ENCODE peak calls at places on chromosomes 4 and X, in five cellular contexts. S, P, A, F and H are unnamed samples.

GRCh38 chrX:22194207-22194606 is 78.5 kb upstream of the CBLL2 start:
- DNase-seq in S (no peak), P (no peak), A (no peak), F (no peak), H (no peak)

GRCh38 chr4:98970386-98970785 is 25.1 kb upstream of the METAP1 start:
- DNase-seq in S (no peak), P (no peak), A (peak), F (no peak), H (no peak)

GRCh38 chrX:129006491-129006890 is 516.8 kb downstream of the SMARCA1 start:
- DNase-seq in S (no peak), P (no peak), A (no peak), F (no peak), H (no peak)

GRCh38 chrX:100979881-100980607 is 10.5 kb downstream of the ARL13A start:
- DNase-seq in S (peak), P (no peak), A (no peak), F (no peak), H (no peak)

GRCh38 chr4:182089326-182089725 is 153.9 kb upstream of the TENM3 start:
- DNase-seq in S (peak), P (no peak), A (peak), F (no peak), H (no peak)

GRCh38 chrX:152403515-152403914 is 47.6 kb downstream of the GABRA3 start:
- DNase-seq in S (no peak), P (no peak), A (no peak), F (no peak), H (no peak)

GRCh38 chrX:13938053-13938765 is 91.5 kb downstream of the GEMIN8 start:
- DNase-seq in S (peak), P (no peak), A (no peak), F (no peak), H (no peak)

GRCh38 chr4:116489739-116490138 is 595.6 kb downstream of the TRAM1L1 start:
- DNase-seq in S (no peak), P (no peak), A (no peak), F (no peak), H (no peak)

GRCh38 chr4:98929341-98930267 is 671 bp upstream of the EIF4E start:
- DNase-seq in S (peak), P (peak), A (peak), F (peak), H (peak)

GRCh38 chrX:26387906-26388305 is 171.9 kb downstream of the MAGEB5 start:
- DNase-seq in S (no peak), P (no peak), A (no peak), F (peak), H (no peak)

DNA sequence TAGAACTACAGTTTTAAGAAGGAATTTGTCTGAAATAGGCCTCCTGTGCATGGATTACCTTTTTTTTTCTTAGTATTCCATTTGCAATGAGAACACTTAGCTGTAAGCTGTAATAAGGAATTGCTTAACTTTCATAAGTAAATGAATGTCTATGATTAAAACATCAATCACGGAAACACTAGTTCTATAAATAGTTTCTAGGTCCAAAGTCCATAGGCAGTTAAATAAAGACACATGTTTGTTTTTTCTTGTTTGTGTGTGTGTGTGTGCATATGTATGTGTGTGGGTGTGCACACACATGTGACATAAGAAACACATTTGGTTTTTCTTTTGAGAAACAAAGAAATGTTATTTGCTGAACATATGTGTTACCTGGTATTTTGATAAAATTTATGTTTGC is 11.2 kb downstream of the GPRIN3 start:
- DNase-seq in S (no peak), P (no peak), A (no peak), F (no peak), H (no peak)
- H3K4me3 ChIP-seq in S (no peak), P (no peak), A (no peak), F (no peak), H (no peak)

DNA sequence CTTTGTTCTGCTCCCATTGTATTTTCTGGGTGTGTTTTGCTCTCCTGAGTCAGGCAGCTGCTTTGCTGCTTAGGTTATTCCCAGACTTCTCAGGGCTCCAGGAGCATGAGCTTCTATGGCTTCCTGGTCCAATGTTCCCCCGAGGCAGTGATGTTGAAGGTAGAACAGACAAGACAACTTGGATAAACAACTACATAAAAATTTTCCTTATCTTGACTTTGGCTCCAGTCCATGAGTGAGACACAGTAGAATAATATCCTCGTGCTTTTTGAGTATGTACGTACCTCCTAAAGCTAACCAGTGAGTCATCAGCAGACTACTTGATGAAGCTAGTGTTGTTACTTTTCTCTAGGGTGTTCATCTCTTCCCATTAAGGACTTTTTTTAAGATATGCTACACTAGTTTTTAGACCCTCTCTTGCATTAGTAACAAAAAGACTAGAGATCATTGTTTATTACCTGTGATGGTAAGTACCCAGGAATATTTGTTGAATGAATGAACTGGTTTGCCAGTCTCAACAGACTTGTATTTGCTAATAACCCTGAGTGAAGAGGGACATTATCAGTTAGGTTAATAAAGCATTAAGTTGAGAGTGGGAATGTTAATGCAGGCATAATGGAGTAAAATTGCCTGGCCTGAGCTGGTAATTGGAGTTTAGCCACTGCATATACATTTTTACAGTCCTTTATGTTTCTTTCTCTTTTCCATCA is 131.9 kb downstream of the FHIP1A start:
- DNase-seq in S (peak), P (peak), A (peak), F (peak), H (peak)
- H3K4me3 ChIP-seq in S (peak), P (no peak), A (no peak), F (no peak), H (peak)

DNA sequence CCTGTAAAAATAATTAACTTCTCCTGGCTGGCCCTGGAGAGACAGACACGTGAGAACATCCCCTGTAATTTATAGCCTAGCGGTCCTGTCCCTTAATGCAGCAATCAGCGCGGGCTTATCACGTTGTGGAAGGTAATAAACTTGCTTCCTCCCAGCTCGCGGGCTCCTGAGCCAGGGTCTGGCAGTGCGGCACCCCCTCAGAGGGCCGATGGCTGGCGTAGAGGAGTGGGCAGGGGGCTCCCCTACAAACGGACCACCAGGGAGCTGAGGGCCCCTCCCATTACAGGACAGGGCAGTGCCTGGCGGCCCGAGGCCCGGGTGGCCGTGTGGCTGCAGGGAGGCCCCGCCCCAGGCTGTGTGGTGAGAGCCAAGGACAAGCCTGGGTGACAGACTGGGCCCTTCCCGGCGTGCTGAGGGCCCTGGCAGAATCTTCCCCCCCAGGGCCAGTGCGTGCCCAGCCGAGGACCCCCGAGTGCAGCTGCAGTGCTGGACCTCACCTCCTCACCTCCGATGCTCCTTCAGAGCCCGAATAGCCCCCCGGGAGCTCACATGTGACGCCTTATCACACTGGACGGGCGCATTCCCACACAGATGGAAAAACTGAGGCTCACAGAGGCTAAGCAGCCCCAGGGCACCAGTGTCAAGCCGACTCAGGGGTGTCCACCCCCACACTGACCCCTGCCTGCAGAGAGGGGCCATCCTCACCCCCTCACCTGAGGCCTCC is 84.8 kb upstream of the NKX1-1 start:
- DNase-seq in S (no peak), P (no peak), A (no peak), F (no peak), H (no peak)
- H3K4me3 ChIP-seq in S (no peak), P (no peak), A (no peak), F (no peak), H (no peak)

DNA sequence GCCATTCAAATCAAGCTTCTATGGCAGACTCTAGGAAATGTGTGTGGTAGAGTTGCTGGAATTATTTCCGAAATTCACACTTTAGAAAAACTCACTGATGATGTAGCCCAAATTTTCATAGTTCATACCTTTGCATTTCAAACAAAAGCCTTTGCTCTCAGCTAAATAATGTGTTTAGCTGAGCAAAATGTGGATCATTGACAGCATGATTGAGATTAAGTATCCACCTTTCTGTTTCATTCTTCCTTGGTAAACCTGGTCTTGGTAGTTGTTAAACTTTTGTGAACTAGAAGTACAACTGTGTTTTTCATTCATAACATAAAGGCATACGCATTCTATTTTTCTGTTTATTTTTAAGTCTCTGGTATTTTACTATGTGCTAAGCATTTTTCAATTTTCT is 7.2 kb downstream of the PCDH7 start:
- DNase-seq in S (no peak), P (no peak), A (no peak), F (no peak), H (no peak)
- H3K4me3 ChIP-seq in S (no peak), P (no peak), A (no peak), F (no peak), H (no peak)

GRCh38 chr4:302381-302780 is 2.9 kb downstream of the ZNF732 start:
- DNase-seq in S (no peak), P (no peak), A (no peak), F (no peak), H (no peak)

GRCh38 chr4:306551-306961 is 1.3 kb upstream of the ZNF732 start:
- DNase-seq in S (no peak), P (no peak), A (no peak), F (no peak), H (no peak)

DNA sequence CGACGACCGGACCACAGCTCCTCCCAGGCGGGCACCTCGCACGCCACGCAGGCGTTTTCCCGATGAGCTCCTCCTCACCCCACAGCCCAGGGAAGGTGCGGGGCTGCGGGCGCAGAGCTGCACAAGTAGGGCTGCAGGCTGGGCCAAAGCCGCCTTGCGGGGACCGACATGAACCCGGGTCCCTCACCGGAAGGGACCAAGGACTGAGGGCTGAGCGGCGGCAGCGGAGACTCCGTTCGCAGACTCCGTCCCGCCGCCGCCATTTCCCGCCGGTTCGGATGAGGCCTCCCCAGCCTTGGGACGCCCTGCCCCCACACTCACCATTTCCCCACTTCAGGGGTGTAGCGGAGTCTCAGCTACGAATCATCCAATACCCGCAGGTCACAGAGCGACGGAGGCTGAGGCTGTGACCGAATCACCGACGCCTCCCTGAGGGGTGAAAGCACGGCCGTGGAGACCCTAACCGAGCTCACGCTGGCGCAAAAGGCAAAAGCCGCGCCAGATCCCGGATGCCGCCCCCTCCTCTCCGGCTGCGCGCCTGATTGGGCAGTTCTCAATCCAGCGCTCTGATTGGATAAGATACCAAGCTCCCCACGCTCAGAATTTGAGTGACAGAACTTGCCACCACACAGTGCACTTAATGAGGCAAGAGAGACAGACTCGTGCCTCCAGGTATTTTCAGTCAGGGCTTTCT is at the start of gene ZNF732:
- DNase-seq in S (peak), P (peak), A (peak), F (peak), H (peak)
- H3K4me3 ChIP-seq in S (peak), P (peak), A (peak), F (peak), H (peak)

GRCh38 chrX:8730812-8731578 is 942 bp downstream of the ANOS1 start:
- DNase-seq in S (no peak), P (no peak), A (no peak), F (no peak), H (no peak)
- H3K4me3 ChIP-seq in S (peak), P (peak), A (no peak), F (peak), H (no peak)